ENCODE peak calls at places on chromosome 4, in five cellular contexts. O is aorta, S is mucosa of descending colon, W is IMR-90, J is hepatocyte. B is an unnamed sample.

GRCh38 chr4:95129708-95130343 is 372.1 kb downstream of the BMPR1B start:
- DNase-seq in O (no peak), S (no peak), W (peak; percentile 99), J (peak; percentile 81), B (peak; percentile 78)

GRCh38 chr4:113673450-113673849 is 88.1 kb downstream of the CAMK2D start:
- DNase-seq in O (no peak), S (no peak), W (peak; percentile 54), J (peak; percentile 20), B (peak; percentile 7)

GRCh38 chr4:182922551-182923284 is 5.5 kb upstream of the DCTD start:
- DNase-seq in O (no peak), S (no peak), W (peak; percentile 84), J (peak; percentile 23), B (peak; percentile 31)

GRCh38 chr4:85475631-85476233 is 782 bp downstream of the ARHGAP24 start:
- DNase-seq in O (no peak), S (no peak), W (no peak), J (peak; percentile 52), B (no peak)

GRCh38 chr4:25928956-25929336 is 14.9 kb downstream of the SMIM20 start:
- DNase-seq in O (no peak), S (no peak), W (peak; percentile 47), J (no peak), B (no peak)

GRCh38 chr4:121733942-121734341 is 31.0 kb downstream of the SMIM43 start:
- DNase-seq in O (no peak), S (no peak), W (no peak), J (no peak), B (no peak)

GRCh38 chr4:3473251-3473942 is 10.3 kb downstream of the DOK7 start:
- DNase-seq in O (no peak), S (peak; percentile 44), W (no peak), J (no peak), B (no peak)

GRCh38 chr4:177339794-177340374 is 30.2 kb downstream of the NEIL3 start:
- DNase-seq in O (no peak), S (no peak), W (peak; percentile 51), J (peak; percentile 34), B (peak; percentile 19)

GRCh38 chr4:152605641-152606304 is 69.9 kb upstream of the FBXW7 start:
- DNase-seq in O (no peak), S (no peak), W (peak; percentile 34), J (peak; percentile 28), B (no peak)

GRCh38 chr4:142126890-142127497 is 490.6 kb downstream of the IL15 start:
- DNase-seq in O (no peak), S (no peak), W (peak; percentile 80), J (peak; percentile 75), B (peak; percentile 44)

GRCh38 chr4:164536829-164537228 is 217.1 kb upstream of the SMIM31 start:
- DNase-seq in O (peak; percentile 75), S (no peak), W (peak; percentile 7), J (peak; percentile 74), B (no peak)

GRCh38 chr4:114277690-114278089 is 298.2 kb upstream of the ARSJ start:
- DNase-seq in O (no peak), S (no peak), W (peak; percentile 70), J (no peak), B (peak; percentile 40)

GRCh38 chr4:105923507-105924238 is 28.4 kb downstream of the NPNT start:
- DNase-seq in O (no peak), S (no peak), W (no peak), J (peak; percentile 78), B (no peak)

GRCh38 chr4:108979754-108980153 is 216.9 kb upstream of the ETNPPL start:
- DNase-seq in O (no peak), S (no peak), W (no peak), J (no peak), B (no peak)

GRCh38 chr4:74628808-74629616 is 165.3 kb downstream of the BTC start:
- DNase-seq in O (no peak), S (no peak), W (peak; percentile 26), J (peak; percentile 51), B (no peak)

GRCh38 chr4:81738891-81739290 is 267.2 kb upstream of the RASGEF1B start:
- DNase-seq in O (no peak), S (no peak), W (no peak), J (no peak), B (no peak)

GRCh38 chr4:73456177-73457022 is 20.4 kb downstream of the AFP start:
- DNase-seq in O (no peak), S (no peak), W (no peak), J (no peak), B (no peak)

GRCh38 chr4:142845293-142846070 is 619 bp downstream of the INPP4B start:
- DNase-seq in O (peak; percentile 75), S (peak; percentile 50), W (no peak), J (peak; percentile 28), B (no peak)

GRCh38 chr4:125951275-125951887 is 636.6 kb downstream of the FAT4 start:
- DNase-seq in O (no peak), S (no peak), W (peak; percentile 60), J (no peak), B (no peak)

GRCh38 chr4:61772116-61772515 is 572.0 kb downstream of the ADGRL3 start:
- DNase-seq in O (no peak), S (no peak), W (no peak), J (no peak), B (no peak)

GRCh38 chr4:84100071-84100470 is 399.0 kb downstream of the NKX6-1 start:
- DNase-seq in O (no peak), S (no peak), W (no peak), J (no peak), B (no peak)

GRCh38 chr4:89152972-89153371 is 41.6 kb downstream of the TIGD2 start:
- DNase-seq in O (no peak), S (no peak), W (no peak), J (no peak), B (no peak)

GRCh38 chr4:176611954-176612353 is 180.8 kb downstream of the VEGFC start:
- DNase-seq in O (no peak), S (no peak), W (no peak), J (no peak), B (no peak)

GRCh38 chr4:69640289-69640688 is 847 bp upstream of the UGT2A2 start:
- DNase-seq in O (no peak), S (no peak), W (no peak), J (no peak), B (no peak)

GRCh38 chr4:182133033-182133432 is 110.2 kb upstream of the TENM3 start:
- DNase-seq in O (no peak), S (no peak), W (no peak), J (no peak), B (no peak)

GRCh38 chr4:84324303-84324702 is 174.8 kb downstream of the NKX6-1 start:
- DNase-seq in O (no peak), S (no peak), W (no peak), J (no peak), B (no peak)

GRCh38 chr4:103756736-103757135 is 37.0 kb upstream of the TACR3 start:
- DNase-seq in O (no peak), S (no peak), W (no peak), J (no peak), B (no peak)

GRCh38 chr4:100581337-100581736 is 63.5 kb upstream of the EMCN start:
- DNase-seq in O (no peak), S (no peak), W (no peak), J (no peak), B (no peak)

GRCh38 chr4:1448589-1449420 is 42.6 kb upstream of the NKX1-1 start:
- DNase-seq in O (peak; percentile 70), S (peak; percentile 34), W (no peak), J (peak; percentile 8), B (no peak)

GRCh38 chr4:48105230-48105629 is 28.8 kb downstream of the TXK start:
- DNase-seq in O (no peak), S (no peak), W (no peak), J (no peak), B (no peak)

DNA sequence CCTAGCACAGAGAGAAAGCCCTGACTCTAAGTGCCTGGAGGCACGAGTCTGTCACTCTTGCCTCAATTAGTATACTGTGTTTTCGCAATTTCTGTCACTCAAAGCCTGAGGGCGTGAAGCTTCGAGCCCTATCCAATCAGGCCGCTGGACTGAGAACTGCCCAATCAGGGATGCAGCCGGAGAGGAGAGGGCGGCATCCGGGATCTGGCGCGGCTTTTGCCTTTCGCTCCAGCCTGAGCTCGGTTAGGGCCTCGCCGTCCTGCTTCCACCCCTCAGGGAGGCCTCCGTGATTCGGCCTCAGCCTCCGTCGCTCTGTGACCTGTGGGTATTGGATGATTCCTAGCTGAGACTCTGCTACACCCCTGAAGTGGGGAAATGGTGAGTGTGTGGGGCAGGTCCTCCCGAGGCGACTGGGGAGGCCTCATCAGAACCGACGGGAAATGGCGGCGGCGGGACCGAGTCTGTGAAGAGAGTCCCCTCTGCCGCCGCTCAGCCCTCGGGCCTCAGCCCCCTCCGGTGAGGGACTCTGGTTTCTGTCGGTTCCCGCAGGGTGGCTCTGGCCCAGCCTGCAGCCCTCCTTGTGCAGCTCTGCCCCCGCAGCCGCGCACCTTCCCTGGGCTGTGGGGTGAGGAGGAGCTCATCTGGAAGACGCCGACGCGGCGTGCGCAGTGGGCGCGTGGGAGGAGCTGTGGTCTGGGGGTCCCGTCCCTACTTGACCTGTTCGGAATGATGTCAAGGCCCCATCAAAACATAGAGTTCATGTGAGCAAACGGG is 48.5 kb downstream of the ZNF141 start:
- DNase-seq in O (no peak), S (no peak), W (no peak), J (no peak), B (no peak)
- H3K4me3 ChIP-seq in O (no peak overlapping the region), S (no peak overlapping the region), W (no peak overlapping the region), J (no peak overlapping the region), B (no peak overlapping the region)

DNA sequence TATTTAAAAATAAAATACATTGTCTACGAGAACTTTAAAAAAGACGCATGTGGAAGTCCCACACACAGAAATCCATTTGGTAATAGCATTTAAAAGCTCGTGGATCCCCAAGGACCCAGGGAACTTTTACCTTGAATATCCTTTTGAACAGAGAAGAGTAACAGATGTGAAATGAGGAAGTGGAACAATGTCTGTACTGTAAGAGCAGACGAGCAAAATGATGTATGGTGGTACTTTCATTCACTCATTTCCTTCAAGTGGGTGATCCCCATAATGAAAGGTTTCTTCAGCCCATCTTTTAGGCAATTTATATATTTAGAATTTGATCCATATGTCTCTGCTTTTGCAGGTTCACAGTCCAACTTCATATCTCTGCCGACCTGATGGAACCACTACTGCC is 188.3 kb downstream of the PALLD start:
- DNase-seq in O (no peak), S (no peak), W (no peak), J (no peak), B (no peak)
- H3K4me1 ChIP-seq in O (no peaks in the 10 kb centered on the region), S (no peaks in the 10 kb centered on the region), W (peaks cover 4% of the 10 kb centered on the region), J (no peaks in the 10 kb centered on the region), B (peaks cover 15% of the 10 kb centered on the region)

DNA sequence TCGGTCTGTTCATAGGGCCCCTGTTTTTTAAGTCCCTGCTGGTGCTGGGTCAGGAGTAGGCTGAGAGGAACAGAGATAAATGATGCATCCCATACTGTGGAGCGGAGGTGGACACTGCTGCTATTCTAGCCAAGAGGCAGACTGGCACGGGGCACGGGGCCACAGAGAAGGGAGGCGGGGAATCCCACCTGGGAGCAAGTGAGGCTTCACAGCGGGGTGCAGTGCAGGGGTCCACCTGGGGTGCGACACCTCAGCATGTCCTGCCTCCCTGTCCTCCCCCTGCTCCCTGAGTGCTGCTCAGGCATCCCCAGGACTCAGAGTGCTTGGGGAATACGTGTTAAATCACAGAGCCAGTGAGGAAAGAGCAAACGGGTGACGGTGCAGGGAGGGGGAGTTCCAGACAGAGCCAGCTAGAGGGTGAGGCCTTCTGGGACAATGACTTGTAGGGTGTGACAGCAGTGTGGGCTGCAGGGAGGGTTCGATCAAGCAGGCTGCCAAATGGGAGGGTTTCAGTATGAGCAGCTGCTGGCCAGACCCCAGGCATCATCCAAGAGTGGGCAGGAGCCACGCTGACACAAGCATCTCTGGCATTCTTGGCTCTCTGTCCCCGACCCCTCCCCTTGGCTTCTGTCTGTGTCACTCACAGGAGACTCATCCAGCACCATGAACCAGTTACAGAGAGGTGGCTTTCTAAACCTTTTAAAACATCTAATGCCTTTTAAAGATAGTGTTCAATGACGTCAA is 13.7 kb upstream of the HTRA3 start:
- DNase-seq in O (no peak), S (no peak), W (peak; percentile 43), J (no peak), B (no peak)
- H3K4me3 ChIP-seq in O (no peak overlapping the region), S (no peak overlapping the region), W (no peak overlapping the region), J (no peak overlapping the region), B (no peak overlapping the region)

GRCh38 chr4:7850489-7850888 is 89.2 kb downstream of the AFAP1 start:
- DNase-seq in O (no peak), S (no peak), W (no peak), J (no peak), B (no peak)
- H3K4me1 ChIP-seq in O (no peaks in the 10 kb centered on the region), S (peaks cover 3% of the 10 kb centered on the region), W (peaks cover 17% of the 10 kb centered on the region), J (no peaks in the 10 kb centered on the region), B (peaks cover 65% of the 10 kb centered on the region)

B was measured in SJSA1.